ENCODE peak calls at places on chromosomes 13 and 19, in seven cellular contexts. One of them, this sample, is unnamed.

GRCh38 chr13:111541752-111542529 is 221.5 kb downstream of the TEX29 start:
- DNase-seq in IMR-90: no peak
- DNase-seq in HAP-1: no peak
- DNase-seq in stomach: no peak
- DNase-seq in colonic mucosa: no peak
- DNase-seq in psoas muscle: no peak
- DNase-seq in right cardiac atrium: no peak
- DNase-seq in this sample: no peak

GRCh38 chr13:47678201-47678963 is 322.7 kb downstream of the SUCLA2 start:
- DNase-seq in IMR-90: no peak
- DNase-seq in HAP-1: no peak
- DNase-seq in stomach: no peak
- DNase-seq in colonic mucosa: no peak
- DNase-seq in psoas muscle: no peak
- DNase-seq in right cardiac atrium: no peak
- DNase-seq in this sample: no peak

GRCh38 chr19:41373993-41374392 is 2.3 kb upstream of the TMEM91 start:
- DNase-seq in IMR-90: peak; percentile 92
- DNase-seq in HAP-1: no peak
- DNase-seq in stomach: peak; percentile 88
- DNase-seq in colonic mucosa: peak; percentile 76
- DNase-seq in psoas muscle: peak; percentile 90
- DNase-seq in right cardiac atrium: peak; percentile 96
- DNase-seq in this sample: peak; percentile 99

GRCh38 chr19:42563352-42564210 is 31.1 kb downstream of the CEACAM8 start:
- DNase-seq in IMR-90: peak; percentile 39
- DNase-seq in HAP-1: peak; percentile 68
- DNase-seq in stomach: peak; percentile 29
- DNase-seq in colonic mucosa: peak; percentile 40
- DNase-seq in psoas muscle: no peak
- DNase-seq in right cardiac atrium: no peak
- DNase-seq in this sample: peak; percentile 41

GRCh38 chr19:55546822-55547614 is 1.7 kb upstream of the SBK3 start:
- DNase-seq in IMR-90: peak; percentile 84
- DNase-seq in HAP-1: no peak
- DNase-seq in stomach: peak; percentile 81
- DNase-seq in colonic mucosa: peak; percentile 46
- DNase-seq in psoas muscle: peak; percentile 95
- DNase-seq in right cardiac atrium: peak; percentile 94
- DNase-seq in this sample: peak; percentile 66

GRCh38 chr19:45336696-45337251 is 3.8 kb upstream of the KLC3 start:
- DNase-seq in IMR-90: no peak
- DNase-seq in HAP-1: no peak
- DNase-seq in stomach: no peak
- DNase-seq in colonic mucosa: no peak
- DNase-seq in psoas muscle: no peak
- DNase-seq in right cardiac atrium: no peak
- DNase-seq in this sample: no peak

GRCh38 chr19:47540748-47541147 is 25.9 kb upstream of the NAPA start:
- DNase-seq in IMR-90: peak; percentile 51
- DNase-seq in HAP-1: peak; percentile 60
- DNase-seq in stomach: no peak
- DNase-seq in colonic mucosa: no peak
- DNase-seq in psoas muscle: no peak
- DNase-seq in right cardiac atrium: no peak
- DNase-seq in this sample: peak; percentile 23

GRCh38 chr19:40420766-40421467 is 4.9 kb downstream of the SERTAD1 start:
- DNase-seq in IMR-90: peak; percentile 92
- DNase-seq in HAP-1: peak; percentile 90
- DNase-seq in stomach: peak; percentile 95
- DNase-seq in colonic mucosa: peak; percentile 95
- DNase-seq in psoas muscle: peak; percentile 98
- DNase-seq in right cardiac atrium: peak; percentile 98
- DNase-seq in this sample: peak; percentile 96

GRCh38 chr13:87122551-87122950 is 548.6 kb upstream of the SLITRK5 start:
- DNase-seq in IMR-90: peak; percentile 68
- DNase-seq in HAP-1: no peak
- DNase-seq in stomach: no peak
- DNase-seq in colonic mucosa: no peak
- DNase-seq in psoas muscle: no peak
- DNase-seq in right cardiac atrium: no peak
- DNase-seq in this sample: no peak

GRCh38 chr13:42073683-42074082 is 25.2 kb downstream of the DGKH start:
- DNase-seq in IMR-90: no peak
- DNase-seq in HAP-1: no peak
- DNase-seq in stomach: no peak
- DNase-seq in colonic mucosa: no peak
- DNase-seq in psoas muscle: no peak
- DNase-seq in right cardiac atrium: no peak
- DNase-seq in this sample: no peak

GRCh38 chr13:51997641-51998330 is 13.5 kb downstream of the ATP7B start:
- DNase-seq in IMR-90: no peak
- DNase-seq in HAP-1: no peak
- DNase-seq in stomach: peak; percentile 44
- DNase-seq in colonic mucosa: no peak
- DNase-seq in psoas muscle: no peak
- DNase-seq in right cardiac atrium: no peak
- DNase-seq in this sample: peak; percentile 73
- H3K27me3 ChIP-seq in IMR-90: peaks cover 48% of the 10 kb centered on the region
- H3K27me3 ChIP-seq in HAP-1: peaks cover 4% of the 10 kb centered on the region
- H3K27me3 ChIP-seq in stomach: no peaks in the 10 kb centered on the region
- H3K27me3 ChIP-seq in colonic mucosa: no peaks in the 10 kb centered on the region
- H3K27me3 ChIP-seq in psoas muscle: no peaks in the 10 kb centered on the region
- H3K27me3 ChIP-seq in right cardiac atrium: no peaks in the 10 kb centered on the region
- H3K27me3 ChIP-seq in this sample: no peaks in the 10 kb centered on the region

GRCh38 chr13:99655351-99656091 is 154.2 kb downstream of the TM9SF2 start:
- DNase-seq in IMR-90: peak; percentile 24
- DNase-seq in HAP-1: no peak
- DNase-seq in stomach: no peak
- DNase-seq in colonic mucosa: peak; percentile 14
- DNase-seq in psoas muscle: no peak
- DNase-seq in right cardiac atrium: no peak
- DNase-seq in this sample: no peak
- H3K4me1 ChIP-seq in IMR-90: no peaks in the 10 kb centered on the region
- H3K4me1 ChIP-seq in HAP-1: peaks cover 11% of the 10 kb centered on the region
- H3K4me1 ChIP-seq in stomach: peaks cover 6% of the 10 kb centered on the region
- H3K4me1 ChIP-seq in colonic mucosa: no peaks in the 10 kb centered on the region
- H3K4me1 ChIP-seq in psoas muscle: no peaks in the 10 kb centered on the region
- H3K4me1 ChIP-seq in right cardiac atrium: no peaks in the 10 kb centered on the region
- H3K4me1 ChIP-seq in this sample: no peaks in the 10 kb centered on the region

GRCh38 chr19:13163609-13164364 is 13.6 kb downstream of the IER2 start:
- DNase-seq in IMR-90: peak; percentile 83
- DNase-seq in HAP-1: peak; percentile 95
- DNase-seq in stomach: peak; percentile 76
- DNase-seq in colonic mucosa: peak; percentile 83
- DNase-seq in psoas muscle: peak; percentile 78
- DNase-seq in right cardiac atrium: peak; percentile 91
- DNase-seq in this sample: peak; percentile 98

GRCh38 chr19:13165091-13165997 is 15.1 kb downstream of the IER2 start:
- DNase-seq in IMR-90: no peak
- DNase-seq in HAP-1: peak; percentile 29
- DNase-seq in stomach: no peak
- DNase-seq in colonic mucosa: no peak
- DNase-seq in psoas muscle: no peak
- DNase-seq in right cardiac atrium: no peak
- DNase-seq in this sample: peak; percentile 63

GRCh38 chr19:13162749-13163608 is 12.8 kb downstream of the IER2 start:
- DNase-seq in IMR-90: peak; percentile 97
- DNase-seq in HAP-1: peak; percentile 98
- DNase-seq in stomach: peak; percentile 99
- DNase-seq in colonic mucosa: peak; percentile 99
- DNase-seq in psoas muscle: peak; percentile 97
- DNase-seq in right cardiac atrium: peak; percentile 99
- DNase-seq in this sample: peak; percentile 99

GRCh38 chr19:13160557-13160956 is 10.3 kb downstream of the IER2 start:
- DNase-seq in IMR-90: peak; percentile 66
- DNase-seq in HAP-1: no peak
- DNase-seq in stomach: no peak
- DNase-seq in colonic mucosa: no peak
- DNase-seq in psoas muscle: no peak
- DNase-seq in right cardiac atrium: no peak
- DNase-seq in this sample: no peak

GRCh38 chr19:13164370-13165090 is 14.3 kb downstream of the IER2 start:
- DNase-seq in IMR-90: peak; percentile 61
- DNase-seq in HAP-1: peak; percentile 95
- DNase-seq in stomach: peak; percentile 47
- DNase-seq in colonic mucosa: peak; percentile 81
- DNase-seq in psoas muscle: peak; percentile 78
- DNase-seq in right cardiac atrium: peak; percentile 92
- DNase-seq in this sample: peak; percentile 99
- H3K4me3 ChIP-seq in IMR-90: no peak overlapping the region
- H3K4me3 ChIP-seq in HAP-1: peak overlapping the region; percentile 27
- H3K4me3 ChIP-seq in stomach: peak overlapping the region; percentile 39
- H3K4me3 ChIP-seq in colonic mucosa: peak overlapping the region; percentile 30
- H3K4me3 ChIP-seq in psoas muscle: peak overlapping the region; percentile 61
- H3K4me3 ChIP-seq in right cardiac atrium: no peak overlapping the region
- H3K4me3 ChIP-seq in this sample: peak overlapping the region; percentile 56

GRCh38 chr19:1468274-1469199 is 10.5 kb downstream of the C19orf25 start:
- DNase-seq in IMR-90: peak; percentile 37
- DNase-seq in HAP-1: peak; percentile 72
- DNase-seq in stomach: no peak
- DNase-seq in colonic mucosa: no peak
- DNase-seq in psoas muscle: peak; percentile 62
- DNase-seq in right cardiac atrium: peak; percentile 70
- DNase-seq in this sample: no peak

GRCh38 chr19:1467228-1467511 is 11.8 kb downstream of the C19orf25 start:
- DNase-seq in IMR-90: no peak
- DNase-seq in HAP-1: no peak
- DNase-seq in stomach: no peak
- DNase-seq in colonic mucosa: no peak
- DNase-seq in psoas muscle: peak; percentile 51
- DNase-seq in right cardiac atrium: no peak
- DNase-seq in this sample: no peak

GRCh38 chr19:1466018-1466460 is 13.0 kb downstream of the C19orf25 start:
- DNase-seq in IMR-90: no peak
- DNase-seq in HAP-1: no peak
- DNase-seq in stomach: no peak
- DNase-seq in colonic mucosa: no peak
- DNase-seq in psoas muscle: peak; percentile 48
- DNase-seq in right cardiac atrium: peak; percentile 58
- DNase-seq in this sample: no peak

GRCh38 chr19:1466461-1467227 is 12.4 kb downstream of the C19orf25 start:
- DNase-seq in IMR-90: no peak
- DNase-seq in HAP-1: no peak
- DNase-seq in stomach: no peak
- DNase-seq in colonic mucosa: no peak
- DNase-seq in psoas muscle: peak; percentile 52
- DNase-seq in right cardiac atrium: peak; percentile 55
- DNase-seq in this sample: no peak

GRCh38 chr19:1467512-1468273 is 11.3 kb downstream of the C19orf25 start:
- DNase-seq in IMR-90: no peak
- DNase-seq in HAP-1: no peak
- DNase-seq in stomach: no peak
- DNase-seq in colonic mucosa: no peak
- DNase-seq in psoas muscle: peak; percentile 51
- DNase-seq in right cardiac atrium: peak; percentile 66
- DNase-seq in this sample: no peak
- H3K27me3 ChIP-seq in IMR-90: peaks cover 66% of the 10 kb centered on the region
- H3K27me3 ChIP-seq in HAP-1: no peaks in the 10 kb centered on the region
- H3K27me3 ChIP-seq in stomach: peaks cover 39% of the 10 kb centered on the region
- H3K27me3 ChIP-seq in colonic mucosa: peaks cover 75% of the 10 kb centered on the region
- H3K27me3 ChIP-seq in psoas muscle: peaks cover 68% of the 10 kb centered on the region
- H3K27me3 ChIP-seq in right cardiac atrium: no peaks in the 10 kb centered on the region
- H3K27me3 ChIP-seq in this sample: no peaks in the 10 kb centered on the region

GRCh38 chr13:51999525-51999924 is 11.7 kb downstream of the ATP7B start:
- DNase-seq in IMR-90: peak; percentile 25
- DNase-seq in HAP-1: no peak
- DNase-seq in stomach: peak; percentile 85
- DNase-seq in colonic mucosa: no peak
- DNase-seq in psoas muscle: peak; percentile 80
- DNase-seq in right cardiac atrium: peak; percentile 86
- DNase-seq in this sample: no peak
- H3K4me1 ChIP-seq in IMR-90: peaks cover 12% of the 10 kb centered on the region
- H3K4me1 ChIP-seq in HAP-1: no peaks in the 10 kb centered on the region
- H3K4me1 ChIP-seq in stomach: peaks cover 41% of the 10 kb centered on the region
- H3K4me1 ChIP-seq in colonic mucosa: peaks cover 15% of the 10 kb centered on the region
- H3K4me1 ChIP-seq in psoas muscle: peaks cover 28% of the 10 kb centered on the region
- H3K4me1 ChIP-seq in right cardiac atrium: peaks cover 17% of the 10 kb centered on the region
- H3K4me1 ChIP-seq in this sample: peaks cover 10% of the 10 kb centered on the region

DNA sequence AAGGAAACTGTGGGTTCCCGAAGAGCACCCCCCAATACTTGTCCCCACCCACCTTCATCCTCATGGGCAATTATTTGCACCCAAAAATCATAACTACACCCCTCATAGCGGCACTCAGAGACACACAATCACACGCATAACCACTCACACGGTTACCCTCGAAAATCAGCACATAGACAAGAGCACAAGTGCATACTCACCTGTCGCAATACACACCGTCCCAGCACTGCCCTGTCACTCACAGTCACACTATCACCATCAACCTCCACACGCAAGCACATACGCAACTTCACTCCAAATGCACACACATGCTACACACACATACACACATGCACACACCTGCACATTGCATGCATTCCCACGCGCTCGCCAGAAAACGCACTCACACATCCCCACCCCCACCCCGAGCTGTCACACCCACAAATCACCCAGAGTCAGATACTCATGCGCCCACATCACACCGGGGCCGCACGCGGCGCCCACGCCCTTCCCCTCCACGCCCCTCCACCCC is 535 bp downstream of the COL5A3 start:
- DNase-seq in IMR-90: no peak
- DNase-seq in HAP-1: no peak
- DNase-seq in stomach: no peak
- DNase-seq in colonic mucosa: no peak
- DNase-seq in psoas muscle: no peak
- DNase-seq in right cardiac atrium: no peak
- DNase-seq in this sample: no peak
- H3K4me3 ChIP-seq in IMR-90: peak overlapping the region; percentile 17
- H3K4me3 ChIP-seq in HAP-1: no peak overlapping the region
- H3K4me3 ChIP-seq in stomach: peak overlapping the region; percentile 41
- H3K4me3 ChIP-seq in colonic mucosa: peak overlapping the region; percentile 20
- H3K4me3 ChIP-seq in psoas muscle: peak overlapping the region; percentile 57
- H3K4me3 ChIP-seq in right cardiac atrium: peak overlapping the region; percentile 70
- H3K4me3 ChIP-seq in this sample: no peak overlapping the region

DNA sequence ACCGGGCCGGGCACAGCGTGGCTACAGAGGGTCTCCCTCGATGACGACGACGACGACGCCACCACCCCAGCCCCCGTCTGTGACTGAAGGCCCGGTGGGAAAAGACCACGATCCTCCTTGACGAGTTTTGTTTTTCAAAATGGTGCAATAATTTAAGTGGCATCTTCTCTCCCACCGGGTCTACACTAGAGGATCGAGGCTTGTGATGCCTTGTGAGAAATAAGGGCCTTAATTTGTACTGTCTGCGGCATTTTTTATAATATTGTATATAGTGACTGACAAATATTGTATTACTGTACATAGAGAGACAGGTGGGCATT is 2.5 kb downstream of the KLF2 start:
- DNase-seq in IMR-90: no peak
- DNase-seq in HAP-1: no peak
- DNase-seq in stomach: no peak
- DNase-seq in colonic mucosa: no peak
- DNase-seq in psoas muscle: no peak
- DNase-seq in right cardiac atrium: peak; percentile 70
- DNase-seq in this sample: no peak
- H3K27me3 ChIP-seq in IMR-90: no peaks in the 10 kb centered on the region
- H3K27me3 ChIP-seq in HAP-1: no peaks in the 10 kb centered on the region
- H3K27me3 ChIP-seq in stomach: no peaks in the 10 kb centered on the region
- H3K27me3 ChIP-seq in colonic mucosa: no peaks in the 10 kb centered on the region
- H3K27me3 ChIP-seq in psoas muscle: no peaks in the 10 kb centered on the region
- H3K27me3 ChIP-seq in right cardiac atrium: no peaks in the 10 kb centered on the region
- H3K27me3 ChIP-seq in this sample: no peaks in the 10 kb centered on the region

This sample was measured in SJCRH30.